ENCODE peak calls at places on chromosomes 5 and 9, in five cellular contexts. O is activated CD4-positive, alpha-beta memory T cell treated with anti-CD3 and anti-CD28 coated beads for 36 hours; M is stimulated activated CD8-positive, alpha-beta memory T cell treated with anti-CD3 and anti-CD28 coated beads, Interleukin-4, amount 100 ng/mL, for 24 hours; T is HTR-8/SVneo; X is body of pancreas. L is an unnamed sample.

GRCh38 chr5:119435436-119436132 is 16.7 kb upstream of the HSD17B4 start:
- DNase-seq in O (peak; percentile 80), M (peak; percentile 56), T (no peak), X (peak; percentile 76), L (no peak)

GRCh38 chr5:153147891-153148623 is 342.4 kb upstream of the GRIA1 start:
- DNase-seq in O (no peak), M (no peak), T (no peak), X (peak; percentile 41), L (peak; percentile 42)

GRCh38 chr5:142803428-142804111 is 33.4 kb downstream of the ARHGAP26 start:
- DNase-seq in O (no peak), M (no peak), T (no peak), X (no peak), L (no peak)

GRCh38 chr9:127382541-127382940 is 14.4 kb upstream of the SLC2A8 start:
- DNase-seq in O (no peak), M (no peak), T (no peak), X (no peak), L (no peak)

GRCh38 chr5:85545129-85545528 is 1072.6 kb upstream of the COX7C start:
- DNase-seq in O (no peak), M (no peak), T (no peak), X (no peak), L (no peak)

GRCh38 chr5:159106569-159107282 is 7.0 kb upstream of the EBF1 start:
- DNase-seq in O (peak; percentile 79), M (peak; percentile 51), T (peak; percentile 81), X (peak; percentile 81), L (peak; percentile 95)

GRCh38 chr9:137058651-137059234 is 4.9 kb upstream of the ENTPD2 start:
- DNase-seq in O (no peak), M (no peak), T (no peak), X (no peak), L (peak; percentile 29)

GRCh38 chr5:7802855-7803254 is 48.1 kb downstream of the CFAP90 start:
- DNase-seq in O (no peak), M (no peak), T (no peak), X (no peak), L (no peak)

GRCh38 chr5:52774005-52774410 is 13.7 kb upstream of the ITGA1 start:
- DNase-seq in O (no peak), M (no peak), T (no peak), X (no peak), L (no peak)

GRCh38 chr9:124813496-124814177 is 36.7 kb downstream of the OLFML2A start:
- DNase-seq in O (no peak), M (no peak), T (no peak), X (no peak), L (no peak)

GRCh38 chr5:173094012-173094661 is 38.0 kb downstream of the CREBRF start:
- DNase-seq in O (no peak), M (no peak), T (no peak), X (no peak), L (no peak)